ENCODE peak calls at places on chromosomes 3 and 15, in eight cellular contexts. E is mammary epithelial cell, D is psoas muscle, N is transverse colon, Q is tibial artery, H is GM20000, X is gastrocnemius medialis, Z is choroid plexus epithelial cell. P is an unnamed sample.

GRCh38 chr3:79846148-79846933 is 78.5 kb upstream of the ROBO1 start:
- DNase-seq in H (peak), Q (no peak), N (no peak), X (no peak), E (no peak), Z (no peak), D (no peak), P (no peak)

GRCh38 chr15:98667521-98668179 is 19.3 kb downstream of the IGF1R start:
- DNase-seq in Q (no peak), N (no peak), E (peak), D (no peak), H (no peak), Z (no peak), X (no peak), P (no peak)

GRCh38 chr3:8576841-8577553 is 67.6 kb downstream of the SSUH2 start:
- DNase-seq in Z (peak), X (no peak), H (no peak), N (peak), Q (no peak), E (no peak), D (no peak), P (no peak)

GRCh38 chr15:42650208-42651066 is 75.0 kb downstream of the STARD9 start:
- DNase-seq in D (no peak), E (peak), N (peak), X (peak), Z (peak), H (peak), Q (peak), P (peak)

GRCh38 chr3:17577795-17578520 is 164.5 kb downstream of the TBC1D5 start:
- DNase-seq in Z (peak), H (no peak), E (peak), Q (no peak), D (no peak), X (no peak), N (no peak), P (no peak)

GRCh38 chr3:146972726-146973125 is 367.6 kb upstream of the PLSCR5 start:
- DNase-seq in E (peak), Q (no peak), Z (peak), N (no peak), D (no peak), H (no peak), X (no peak), P (no peak)

GRCh38 chr3:126746395-126747177 is 42.5 kb downstream of the CHCHD6 start:
- DNase-seq in D (no peak), H (no peak), N (no peak), Z (peak), X (peak), E (peak), Q (no peak), P (no peak)

GRCh38 chr15:39554746-39555387 is 26.0 kb upstream of the THBS1 start:
- DNase-seq in N (no peak), E (no peak), Q (no peak), D (no peak), H (no peak), Z (peak), X (no peak), P (no peak)

GRCh38 chr3:175554761-175555160 is 695.6 kb downstream of the NAALADL2 start:
- DNase-seq in H (no peak), Z (no peak), Q (no peak), N (no peak), D (no peak), X (no peak), E (no peak), P (no peak)

GRCh38 chr15:77815015-77815414 is 182.3 kb upstream of the LINGO1 start:
- DNase-seq in D (no peak), Q (no peak), Z (no peak), H (no peak), E (no peak), X (no peak), N (no peak), P (no peak)

GRCh38 chr15:95202569-95203349 is 971.4 kb downstream of the MCTP2 start:
- DNase-seq in N (no peak), Q (no peak), H (no peak), X (no peak), D (no peak), E (no peak), Z (peak), P (no peak)

GRCh38 chr3:43062556-43063040 is 43.3 kb downstream of the POMGNT2 start:
- DNase-seq in N (no peak), E (no peak), Z (peak), H (no peak), D (no peak), X (no peak), Q (no peak), P (peak)

GRCh38 chr3:107431048-107431297 is 53.7 kb downstream of the CCDC54 start:
- DNase-seq in N (peak), Q (peak), E (peak), Z (no peak), D (no peak), X (peak), H (peak), P (peak)

DNA sequence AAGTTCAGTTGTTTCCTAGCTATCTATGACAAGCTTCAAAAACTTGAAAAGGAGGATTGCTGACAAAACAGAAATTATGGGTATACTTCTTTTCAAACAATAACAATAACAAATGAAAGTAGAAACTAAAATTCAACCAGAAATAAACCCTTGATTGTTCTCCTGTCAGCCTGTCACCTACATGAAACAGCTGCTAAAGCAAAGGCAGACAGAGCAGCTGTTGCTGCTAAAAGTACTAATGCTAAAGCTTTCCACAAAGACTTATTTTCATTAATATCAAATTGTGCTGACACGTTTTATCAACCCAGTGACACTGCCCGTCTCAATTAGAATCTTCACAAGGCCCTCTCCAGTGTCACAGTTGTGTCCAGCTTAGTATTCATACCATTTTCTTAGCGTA is 533.2 kb upstream of the GBE1 start:
- DNase-seq in Z (no peak), H (peak), N (no peak), X (no peak), E (no peak), D (no peak), Q (no peak), P (no peak)
- TF ChIP-seq CTCF in Z (no peak), H (no peak), N (no peak), X (no peak), E (no peak), D (no peak), Q (no peak), P (no peak)

GRCh38 chr3:10322355-10322715 is 1.4 kb upstream of the SEC13 start:
- DNase-seq in X (no peak), N (no peak), H (peak), D (no peak), E (peak), Q (no peak), Z (peak), P (no peak)
- TF ChIP-seq CTCF in X (no peak), N (no peak), H (peak), D (peak), E (peak), Q (no peak), Z (peak), P (no peak)

GRCh38 chr3:41198950-41199865 is at the start of gene CTNNB1:
- DNase-seq in D (peak), X (peak), H (peak), Q (peak), N (peak), E (peak), Z (peak), P (peak)
- TF ChIP-seq CTCF in D (peak), X (no peak), H (no peak), Q (no peak), N (peak), E (no peak), Z (no peak), P (no peak)

DNA sequence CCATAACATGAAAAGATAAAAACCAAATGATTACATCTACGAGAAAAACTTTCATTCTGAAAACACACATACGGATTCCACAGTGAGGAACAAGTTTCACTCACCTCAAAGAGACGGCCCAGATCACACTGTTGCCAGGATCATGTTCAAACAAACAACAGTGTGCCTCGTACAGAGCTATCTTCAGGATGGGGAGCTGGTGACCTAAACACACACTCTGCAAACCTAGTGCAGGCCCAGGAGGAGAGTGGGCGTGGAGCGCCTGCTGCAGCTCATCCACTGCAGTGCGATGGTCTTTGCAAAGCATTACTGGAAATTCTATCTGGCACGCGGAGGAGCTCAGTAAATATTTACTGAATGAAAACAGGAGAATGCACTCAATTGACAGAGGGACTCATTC is 38.5 kb downstream of the TAMM41 start:
- DNase-seq in N (peak), E (no peak), Q (no peak), D (no peak), Z (peak), X (no peak), H (no peak), P (no peak)
- TF ChIP-seq CTCF in N (no peak), E (no peak), Q (no peak), D (no peak), Z (no peak), X (no peak), H (no peak), P (no peak)

GRCh38 chr15:82677720-82678323 is 30.7 kb upstream of the CPEB1 start:
- DNase-seq in N (no peak), X (no peak), H (no peak), D (no peak), Z (no peak), E (no peak), Q (no peak), P (no peak)

GRCh38 chr15:82679626-82680199 is 30.0 kb downstream of the AP3B2 start:
- DNase-seq in N (no peak), D (no peak), Q (no peak), X (no peak), E (no peak), H (no peak), Z (no peak), P (no peak)

GRCh38 chr15:82674873-82675272 is 27.7 kb upstream of the CPEB1 start:
- DNase-seq in N (no peak), Q (no peak), H (no peak), Z (no peak), X (no peak), E (no peak), D (no peak), P (no peak)

GRCh38 chr15:82681371-82681770 is 28.3 kb downstream of the AP3B2 start:
- DNase-seq in N (no peak), E (no peak), Z (no peak), H (no peak), X (no peak), D (no peak), Q (no peak), P (no peak)

GRCh38 chr15:82680200-82681102 is 29.2 kb downstream of the AP3B2 start:
- DNase-seq in X (no peak), Q (no peak), Z (no peak), H (peak), N (peak), E (peak), D (peak), P (no peak)
- TF ChIP-seq CTCF in X (no peak), Q (no peak), Z (no peak), H (peak), N (no peak), E (no peak), D (no peak), P (no peak)

DNA sequence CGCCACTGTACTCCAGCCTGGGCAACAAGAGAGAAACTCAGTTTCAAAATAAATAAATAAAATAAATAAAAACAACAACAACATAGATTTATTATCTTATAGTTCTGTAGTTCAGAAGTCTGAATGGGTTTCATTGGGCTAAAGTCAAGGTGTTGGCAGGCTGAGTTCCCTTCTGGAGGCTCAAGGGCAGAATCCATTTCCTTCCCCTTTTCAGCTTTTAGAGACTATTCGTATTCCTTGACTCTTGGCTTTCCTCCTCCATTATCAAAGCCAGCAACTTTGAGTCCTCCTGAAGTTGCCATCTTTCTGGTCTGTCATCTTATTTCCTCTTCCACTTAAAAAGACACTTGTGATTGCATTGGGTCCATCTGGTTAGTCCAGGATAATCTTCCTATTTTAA is 12.1 kb downstream of the BLM start:
- DNase-seq in E (no peak), X (no peak), Q (no peak), Z (no peak), H (no peak), D (no peak), N (no peak), P (no peak)
- TF ChIP-seq CTCF in E (no peak), X (no peak), Q (no peak), Z (no peak), H (no peak), D (no peak), N (no peak), P (no peak)

GRCh38 chr15:64742921-64743320 is 32.5 kb downstream of the RBPMS2 start:
- DNase-seq in D (no peak), N (no peak), X (no peak), Q (no peak), H (no peak), E (no peak), Z (no peak), P (no peak)

GRCh38 chr15:64742385-64742784 is 33.0 kb downstream of the RBPMS2 start:
- DNase-seq in E (no peak), D (no peak), N (no peak), Q (no peak), H (no peak), X (no peak), Z (no peak), P (no peak)

GRCh38 chr15:64739216-64739976 is 36.0 kb downstream of the RBPMS2 start:
- DNase-seq in Q (no peak), H (no peak), Z (no peak), N (no peak), X (no peak), D (no peak), E (no peak), P (no peak)

GRCh38 chr15:64738231-64739095 is 36.9 kb downstream of the RBPMS2 start:
- DNase-seq in N (no peak), H (no peak), E (no peak), D (no peak), Q (no peak), X (no peak), Z (no peak), P (no peak)

GRCh38 chr15:64740361-64741170 is 34.8 kb downstream of the RBPMS2 start:
- DNase-seq in H (peak), N (peak), Z (peak), Q (peak), X (no peak), E (peak), D (no peak), P (no peak)
- TF ChIP-seq CTCF in H (no peak), N (no peak), Z (peak), Q (no peak), X (no peak), E (no peak), D (no peak), P (no peak)

DNA sequence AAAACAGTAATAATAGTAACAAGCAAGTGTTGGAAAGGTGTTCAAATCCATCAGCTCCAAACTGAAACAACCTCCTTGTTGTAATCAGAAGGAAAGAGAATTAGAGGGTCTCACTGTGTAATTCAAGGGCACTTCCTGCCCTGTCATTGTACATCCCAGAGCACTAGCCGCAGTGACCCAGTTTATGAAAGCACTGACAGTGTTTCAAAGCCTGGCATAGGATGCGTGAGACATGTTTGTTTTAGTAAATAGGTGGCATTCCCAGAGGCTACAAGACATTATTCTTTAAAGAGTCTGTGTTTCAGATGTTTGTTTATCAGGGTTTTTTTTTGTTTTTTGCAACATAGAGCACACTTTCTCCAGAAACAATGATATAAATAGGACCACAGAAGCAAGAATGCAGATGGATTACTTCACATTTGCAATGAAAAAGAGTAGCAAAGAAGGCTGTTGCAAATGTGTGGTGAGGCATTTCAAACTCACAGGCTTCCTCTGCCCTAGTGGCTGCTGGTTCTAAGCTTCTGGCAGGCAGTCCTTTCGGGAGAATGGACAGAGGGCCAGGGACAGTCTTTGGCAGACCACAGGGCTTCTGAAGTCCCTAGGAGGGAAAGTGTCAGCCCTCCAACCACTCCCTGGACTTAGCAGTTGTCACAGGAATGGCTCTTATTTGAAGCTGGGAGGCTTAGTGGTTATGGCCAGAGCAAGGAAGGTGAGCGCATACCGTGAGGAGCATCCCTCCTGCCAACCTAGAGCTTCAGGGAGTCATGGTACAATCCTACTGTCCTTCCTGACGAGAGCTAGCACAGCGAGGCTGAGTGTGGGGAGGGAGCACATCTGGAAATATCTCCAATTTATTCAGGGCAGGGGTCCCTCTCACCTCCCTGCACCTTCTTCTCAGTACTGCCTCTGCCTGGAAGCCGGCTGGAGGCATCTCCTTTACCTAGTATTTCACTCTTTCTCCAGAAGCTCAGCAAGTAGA is 31.4 kb upstream of the TIPARP start:
- DNase-seq in Q (no peak), D (no peak), Z (peak), H (no peak), X (no peak), N (no peak), E (no peak), P (no peak)
- TF ChIP-seq CTCF in Q (no peak), D (no peak), Z (peak), H (no peak), X (no peak), N (no peak), E (no peak), P (no peak)

GRCh38 chr15:26081758-26082068 is 218.6 kb upstream of the ATP10A start:
- DNase-seq in X (no peak), Q (no peak), E (no peak), H (no peak), D (no peak), N (no peak), Z (no peak), P (no peak)

GRCh38 chr15:26083457-26084350 is 220.6 kb upstream of the ATP10A start:
- DNase-seq in H (no peak), E (no peak), N (no peak), X (no peak), D (no peak), Z (no peak), Q (no peak), P (no peak)

GRCh38 chr15:26087395-26087794 is 224.3 kb upstream of the ATP10A start:
- DNase-seq in N (no peak), X (no peak), H (no peak), Z (no peak), D (no peak), E (peak), Q (no peak), P (no peak)

GRCh38 chr15:26082069-26082832 is 219.1 kb upstream of the ATP10A start:
- DNase-seq in Z (peak), E (peak), H (peak), N (peak), X (peak), Q (peak), D (peak), P (peak)

GRCh38 chr15:26082833-26083174 is 219.7 kb upstream of the ATP10A start:
- DNase-seq in N (no peak), H (no peak), Q (no peak), Z (peak), X (no peak), D (no peak), E (no peak), P (no peak)
- TF ChIP-seq CTCF in N (no peak), H (no peak), Q (no peak), Z (no peak), X (no peak), D (no peak), E (no peak), P (no peak)

P was measured in lower leg skin.